ENCODE peak calls at places on chromosomes 12 and 14, in four cellular contexts. T is IMR-90, U is esophagus squamous epithelium, Q is stomach. J is an unnamed sample.

GRCh38 chr12:21989819-21990412 is 48.7 kb upstream of the ABCC9 start:
- DNase-seq in T (peak), U (no peak), Q (no peak), J (no peak)

GRCh38 chr12:14689144-14689543 is 7.3 kb downstream of the GUCY2C start:
- DNase-seq in T (no peak), Q (no peak), U (no peak), J (no peak)

GRCh38 chr12:16553457-16553856 is 52.5 kb downstream of the LMO3 start:
- DNase-seq in Q (no peak), U (no peak), T (peak), J (no peak)

GRCh38 chr14:20934148-20934762 is 21.0 kb upstream of the RNASE2 start:
- DNase-seq in T (no peak), U (no peak), Q (peak), J (no peak)

GRCh38 chr12:115437061-115437567 is 753.1 kb upstream of the TBX3 start:
- DNase-seq in T (no peak), U (no peak), Q (no peak), J (no peak)

GRCh38 chr12:115438314-115438713 is 754.3 kb upstream of the TBX3 start:
- DNase-seq in Q (no peak), T (no peak), U (no peak), J (no peak)

GRCh38 chr12:59059401-59059935 is 139.2 kb upstream of the LRIG3 start:
- DNase-seq in T (no peak), Q (no peak), U (no peak), J (no peak)

GRCh38 chr12:153080-153746 is 60.7 kb downstream of the SLC6A12 start:
- DNase-seq in T (peak), U (no peak), Q (peak), J (no peak)

GRCh38 chr12:13982010-13982409 is 608 bp upstream of the GRIN2B start:
- DNase-seq in Q (no peak), T (no peak), U (no peak), J (no peak)

GRCh38 chr12:38919191-38919590 is 13.8 kb upstream of the CPNE8 start:
- DNase-seq in Q (no peak), T (no peak), U (no peak), J (no peak)

GRCh38 chr12:14959126-14959440 is 2.3 kb downstream of the ARHGDIB start:
- DNase-seq in Q (no peak), U (no peak), T (no peak), J (no peak)

GRCh38 chr12:113103756-113104450 is 31.7 kb downstream of the RASAL1 start:
- DNase-seq in U (no peak), T (no peak), Q (peak), J (no peak)

GRCh38 chr14:50871914-50872732 is at the start of gene ABHD12B:
- DNase-seq in Q (no peak), U (no peak), T (no peak), J (no peak)

GRCh38 chr14:105900398-105901160 is 374.2 kb downstream of the TMEM121 start:
- DNase-seq in U (no peak), Q (no peak), T (no peak), J (no peak)

GRCh38 chr14:35180179-35180578 is 57.8 kb downstream of the PRORP start:
- DNase-seq in Q (no peak), U (no peak), T (no peak), J (no peak)

GRCh38 chr12:122297494-122297893 is 31.2 kb upstream of the VPS33A start:
- DNase-seq in Q (no peak), T (no peak), U (no peak), J (no peak)

GRCh38 chr14:56339855-56340701 is 221.9 kb downstream of the PELI2 start:
- DNase-seq in Q (peak), T (peak), U (no peak), J (peak)

DNA sequence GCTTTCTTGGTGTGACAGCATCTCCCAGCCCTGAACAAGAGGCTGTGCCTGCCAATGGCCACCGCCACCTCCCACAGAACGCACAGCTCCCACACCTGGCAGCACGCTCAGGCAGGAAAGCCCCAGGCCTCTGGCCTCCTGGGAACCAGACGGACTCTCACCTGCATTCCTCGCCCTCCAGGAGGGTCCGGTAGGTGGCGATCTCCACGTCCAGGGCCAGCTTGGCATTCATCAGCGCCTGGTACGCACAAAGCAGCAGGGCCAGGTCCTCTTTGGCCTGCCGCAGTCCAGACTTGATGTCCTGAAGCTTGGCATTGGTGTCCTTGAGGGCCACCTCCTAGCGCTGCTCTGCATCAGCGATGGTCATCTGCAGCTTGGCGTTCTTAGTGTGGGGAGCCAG is 12.1 kb upstream of the KRT77 start:
- DNase-seq in T (no peak), U (no peak), Q (peak), J (no peak)
- TF ChIP-seq CTCF in T (no peak), U (no peak), Q (no peak), J (no peak)

GRCh38 chr12:6964605-6965025 is 5.8 kb downstream of the PHB2 start:
- DNase-seq in T (no peak), Q (no peak), U (no peak), J (no peak)
- TF ChIP-seq POLR2A in T (no peak), Q (no peak), U (no peak), J (no peak)

GRCh38 chr12:4252595-4252994 is 21.0 kb upstream of the CCND2 start:
- DNase-seq in Q (no peak), T (no peak), U (no peak), J (no peak)

GRCh38 chr12:4250691-4251090 is 22.9 kb upstream of the CCND2 start:
- DNase-seq in U (no peak), Q (no peak), T (no peak), J (no peak)

GRCh38 chr12:4251967-4252366 is 21.6 kb upstream of the CCND2 start:
- DNase-seq in T (no peak), U (no peak), Q (no peak), J (no peak)

GRCh38 chr12:4256043-4256826 is 17.3 kb upstream of the CCND2 start:
- DNase-seq in U (no peak), T (no peak), Q (no peak), J (no peak)

DNA sequence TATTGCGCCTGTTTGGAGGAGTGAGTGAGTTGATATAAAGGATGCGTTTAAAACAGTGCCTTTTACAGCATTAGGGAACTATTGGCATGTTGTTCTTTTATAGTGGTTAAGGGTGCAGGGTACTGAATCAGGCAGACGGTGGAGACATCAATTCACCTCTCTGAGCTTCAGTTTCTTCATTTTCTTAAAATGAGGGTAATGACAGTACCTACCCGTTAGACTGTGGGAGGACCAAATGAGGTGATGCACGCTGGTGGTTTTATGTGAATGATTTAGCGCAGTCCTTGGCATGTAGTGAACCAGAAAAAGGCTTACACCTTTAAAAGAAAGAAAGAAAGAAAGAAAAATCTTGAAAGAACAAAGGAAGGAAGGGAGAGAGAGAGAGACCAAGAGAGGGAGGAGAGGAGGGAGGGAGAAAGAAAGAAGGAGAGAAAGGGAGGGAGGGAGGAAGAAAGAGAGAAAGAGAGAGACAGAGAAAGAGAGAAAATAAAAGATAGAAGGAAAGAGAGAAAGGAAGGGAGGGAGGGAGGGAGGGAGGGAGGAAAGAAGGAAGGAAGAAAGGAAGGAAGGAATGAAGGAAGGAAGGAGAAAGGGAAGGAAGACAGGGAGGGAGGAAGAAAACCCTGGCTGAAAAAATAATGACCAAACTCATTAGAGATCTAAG is 22.2 kb upstream of the CCND2 start:
- DNase-seq in U (no peak), T (no peak), Q (no peak), J (no peak)
- TF ChIP-seq CTCF in U (no peak), T (no peak), Q (no peak), J (no peak)

GRCh38 chr14:83969998-83970397 is 1559.9 kb upstream of the FLRT2 start:
- DNase-seq in U (no peak), Q (no peak), T (no peak), J (no peak)
- TF ChIP-seq POLR2A in U (no peak), Q (no peak), T (no peak), J (no peak)

DNA sequence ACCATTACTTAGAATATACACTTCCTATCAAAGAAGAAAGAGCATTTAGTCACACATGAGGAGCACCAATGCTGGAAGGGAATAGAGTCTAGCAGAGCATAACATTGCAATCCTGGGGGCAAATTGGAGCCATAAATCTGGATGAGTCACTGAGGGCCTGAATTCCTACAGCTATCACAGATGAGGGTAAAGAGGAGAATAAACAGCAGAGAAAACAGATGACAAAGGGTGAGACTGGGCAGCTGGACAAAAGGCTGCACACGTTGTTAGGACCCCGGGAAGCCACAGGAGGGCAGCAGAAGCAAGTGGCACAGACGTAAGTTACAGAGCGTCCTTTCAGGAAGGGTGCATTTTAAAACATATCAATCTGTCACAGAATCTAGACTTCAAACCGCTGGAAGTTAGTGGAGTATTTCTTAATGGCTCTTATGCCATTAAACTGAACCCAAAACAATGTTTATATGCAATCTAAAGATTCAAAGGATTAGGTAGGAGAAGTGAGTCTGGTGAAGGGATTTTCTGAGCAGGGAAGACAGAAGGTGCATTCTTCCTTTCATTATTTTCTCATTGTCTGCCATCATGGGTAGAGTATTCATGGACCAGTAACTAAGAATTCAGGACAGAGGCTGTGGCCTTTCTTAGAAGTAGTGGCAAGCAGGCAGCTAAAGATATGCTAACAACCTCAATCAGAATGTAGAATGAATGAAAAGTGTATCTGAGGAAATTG is 159.8 kb upstream of the DAAM1 start:
- DNase-seq in U (no peak), Q (peak), T (peak), J (no peak)
- TF ChIP-seq CTCF in U (no peak), Q (peak), T (peak), J (peak)

DNA sequence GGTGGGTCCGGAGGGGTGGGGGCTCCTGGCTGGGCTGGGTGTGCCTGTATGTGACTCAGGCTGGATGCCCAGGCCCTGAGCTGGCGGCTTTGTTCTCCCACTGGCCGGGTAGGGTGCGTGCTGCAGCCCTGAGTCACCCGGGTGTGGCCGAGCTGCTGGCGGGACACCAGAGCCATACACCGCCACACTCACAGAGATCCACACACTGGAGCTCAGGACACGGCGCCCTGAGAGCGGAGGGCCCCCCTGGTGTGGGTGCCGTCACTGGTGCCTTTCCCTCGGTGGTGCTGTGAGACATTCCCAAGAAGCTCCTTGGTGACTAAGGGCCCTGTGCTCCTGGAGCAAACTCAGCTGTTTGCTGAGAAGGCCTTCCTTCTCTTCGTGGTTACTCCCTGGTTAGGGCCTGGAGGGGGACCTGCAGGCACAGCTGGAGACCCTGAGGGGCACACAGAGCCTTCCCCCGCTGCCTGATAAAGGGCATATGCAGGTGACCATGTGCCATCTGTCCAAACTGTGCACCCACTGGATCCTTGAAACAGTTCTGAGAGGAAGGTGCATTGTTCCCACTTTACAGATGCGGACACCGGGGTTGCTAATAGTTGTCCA is 44.3 kb downstream of the KRT80 start:
- DNase-seq in Q (peak), T (peak), U (peak), J (peak)
- TF ChIP-seq POLR2A in Q (no peak), T (peak), U (peak), J (no peak)

DNA sequence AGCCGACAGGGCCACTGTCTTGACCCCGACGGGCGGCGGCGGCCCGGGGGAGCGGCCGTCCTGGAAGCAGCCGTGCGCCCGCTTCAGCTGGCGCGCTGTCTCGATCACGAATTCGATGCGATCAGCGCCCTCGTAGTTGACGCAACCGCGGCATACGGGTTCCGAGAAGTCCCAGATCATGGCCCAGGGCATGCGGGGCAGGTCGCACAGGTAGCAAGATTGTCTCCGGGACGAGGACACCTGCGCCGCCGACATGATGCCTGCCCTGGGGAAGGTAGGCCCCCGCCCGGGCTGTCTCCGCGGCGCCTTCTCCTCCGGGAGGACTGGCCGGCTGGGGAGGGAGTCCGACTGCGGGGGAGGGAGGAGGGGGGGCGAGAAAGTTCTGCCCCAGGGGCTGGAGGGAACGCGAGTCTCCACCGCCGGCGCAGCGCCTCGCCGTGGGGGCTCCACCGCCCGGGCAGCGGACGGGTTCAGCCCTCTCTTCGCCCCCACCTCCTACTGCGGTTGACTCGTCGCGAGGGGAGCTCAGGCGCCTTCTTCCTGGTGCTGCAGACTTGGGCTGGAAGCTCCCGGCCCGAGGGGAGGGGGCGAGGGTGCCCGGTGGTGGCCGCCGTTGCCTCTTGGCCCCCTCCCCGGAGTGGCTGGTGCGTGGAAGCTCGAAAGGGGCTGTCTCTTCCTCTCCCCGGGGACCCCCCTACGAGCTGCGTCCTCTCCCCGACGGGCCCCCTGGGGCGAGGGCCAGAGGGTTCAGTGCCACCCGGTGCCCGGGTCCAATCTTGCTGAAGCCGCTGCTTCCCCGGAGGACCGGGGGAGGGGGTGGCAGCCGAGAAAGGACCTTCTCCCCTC is 747 bp downstream of the IRF2BPL start:
- DNase-seq in U (no peak), T (peak), Q (peak), J (no peak)
- TF ChIP-seq CTCF in U (no peak), T (peak), Q (peak), J (no peak)

GRCh38 chr14:67599698-67600561 is at the start of gene PIGH:
- DNase-seq in U (peak), T (peak), Q (peak), J (peak)
- TF ChIP-seq POLR2A in U (peak), T (no peak), Q (peak), J (peak)